ENCODE peak calls at places on chromosomes 4 and X, in eight cellular contexts. I is left ventricle myocardium inferior; Y is HepG2; B is CD8-positive, alpha-beta memory T cell; D is IMR-90; R is suprapubic skin; Q is GM23248; V is Jurkat, Clone E6-1. C is an unnamed sample.

GRCh38 chr4:163048447-163048846 is 118.2 kb downstream of the NAF1 start:
- DNase-seq in Q (peak; percentile 67), R (no peak), V (peak; percentile 22), I (no peak), B (no peak), D (peak; percentile 19), Y (peak; percentile 21), C (no peak)

GRCh38 chr4:48261288-48261687 is 8.3 kb downstream of the TEC start:
- DNase-seq in V (no peak), B (no peak), D (peak; percentile 24), Y (no peak), R (no peak), Q (no peak), I (no peak), C (no peak)

GRCh38 chr4:70183168-70183939 is 12.2 kb upstream of the ODAM start:
- DNase-seq in D (peak; percentile 48), Y (peak; percentile 75), B (no peak), V (peak; percentile 58), R (no peak), Q (peak; percentile 74), I (no peak), C (no peak)

GRCh38 chr4:118400362-118400761 is 47.6 kb upstream of the PRSS12 start:
- DNase-seq in I (no peak), B (no peak), D (peak; percentile 68), R (no peak), Y (no peak), Q (no peak), V (no peak), C (no peak)

GRCh38 chrX:152638443-152638904 is 779 bp downstream of the GABRQ start:
- DNase-seq in Q (no peak), Y (no peak), R (no peak), B (no peak), V (no peak), D (no peak), I (no peak), C (no peak)

GRCh38 chrX:148574247-148574973 is 74.0 kb downstream of the AFF2 start:
- DNase-seq in D (no peak), R (no peak), I (no peak), Y (no peak), Q (peak; percentile 22), V (no peak), B (no peak), C (no peak)

GRCh38 chr4:80173387-80173786 is 23.9 kb upstream of the PRDM8 start:
- DNase-seq in D (peak; percentile 88), V (peak; percentile 62), Q (peak; percentile 96), B (peak; percentile 67), R (no peak), I (no peak), Y (no peak), C (no peak)

GRCh38 chr4:153763404-153763803 is 3.6 kb upstream of the RNF175 start:
- DNase-seq in Y (no peak), R (no peak), I (no peak), Q (peak; percentile 7), B (no peak), V (no peak), D (no peak), C (no peak)

GRCh38 chr4:110510955-110511544 is 35.1 kb downstream of the ENPEP start:
- DNase-seq in V (peak; percentile 67), R (no peak), D (peak; percentile 67), Q (peak; percentile 65), Y (peak; percentile 39), B (peak; percentile 43), I (no peak), C (no peak)

GRCh38 chr4:3872834-3873313 is 106.7 kb downstream of the ADRA2C start:
- DNase-seq in R (no peak), Q (no peak), D (no peak), I (peak; percentile 0), V (no peak), Y (no peak), B (no peak), C (no peak)

GRCh38 chrX:24506082-24506481 is 41.0 kb downstream of the PDK3 start:
- DNase-seq in B (no peak), I (no peak), D (peak; percentile 44), V (no peak), Y (no peak), Q (peak; percentile 52), R (no peak), C (no peak)

GRCh38 chr4:14787894-14788293 is 214.4 kb upstream of the CPEB2 start:
- DNase-seq in Y (no peak), I (no peak), D (peak; percentile 13), B (no peak), Q (peak; percentile 30), V (peak; percentile 19), R (no peak), C (no peak)

GRCh38 chr4:73619351-73619750 is 885 bp downstream of the RASSF6 start:
- DNase-seq in D (no peak), B (no peak), I (no peak), Q (no peak), V (no peak), Y (no peak), R (no peak), C (no peak)

GRCh38 chrX:154652311-154653047 is 900 bp downstream of the CTAG2 start:
- DNase-seq in Y (no peak), I (no peak), Q (no peak), B (no peak), V (no peak), D (no peak), R (no peak), C (no peak)

GRCh38 chr4:124329134-124329533 is 383.4 kb downstream of the ANKRD50 start:
- DNase-seq in Y (no peak), D (no peak), B (no peak), Q (no peak), R (no peak), V (no peak), I (no peak), C (no peak)

GRCh38 chr4:123930971-123931370 is 534.4 kb downstream of the SPRY1 start:
- DNase-seq in R (no peak), I (no peak), Q (peak; percentile 15), V (no peak), D (peak; percentile 12), B (no peak), Y (peak; percentile 10), C (no peak)

GRCh38 chrX:3143043-3143799 is 102.0 kb downstream of the ARSF start:
- DNase-seq in Q (no peak), V (peak; percentile 28), B (peak; percentile 17), Y (peak; percentile 0), I (no peak), R (no peak), D (no peak), C (no peak)

GRCh38 chrX:2588049-2588448 is 87.3 kb upstream of the DHRSX start:
- DNase-seq in Y (no peak), I (no peak), D (no peak), R (no peak), V (no peak), B (no peak), Q (no peak), C (no peak)

GRCh38 chr4:168710353-168710946 is 213.6 kb downstream of the PALLD start:
- DNase-seq in Q (peak; percentile 69), B (no peak), D (peak; percentile 79), R (no peak), I (no peak), V (no peak), Y (peak; percentile 18), C (peak; percentile 47)

GRCh38 chr4:97590266-97590665 is 553.0 kb downstream of the STPG2 start:
- DNase-seq in Y (no peak), I (no peak), B (no peak), Q (no peak), D (no peak), R (no peak), V (no peak), C (no peak)

DNA sequence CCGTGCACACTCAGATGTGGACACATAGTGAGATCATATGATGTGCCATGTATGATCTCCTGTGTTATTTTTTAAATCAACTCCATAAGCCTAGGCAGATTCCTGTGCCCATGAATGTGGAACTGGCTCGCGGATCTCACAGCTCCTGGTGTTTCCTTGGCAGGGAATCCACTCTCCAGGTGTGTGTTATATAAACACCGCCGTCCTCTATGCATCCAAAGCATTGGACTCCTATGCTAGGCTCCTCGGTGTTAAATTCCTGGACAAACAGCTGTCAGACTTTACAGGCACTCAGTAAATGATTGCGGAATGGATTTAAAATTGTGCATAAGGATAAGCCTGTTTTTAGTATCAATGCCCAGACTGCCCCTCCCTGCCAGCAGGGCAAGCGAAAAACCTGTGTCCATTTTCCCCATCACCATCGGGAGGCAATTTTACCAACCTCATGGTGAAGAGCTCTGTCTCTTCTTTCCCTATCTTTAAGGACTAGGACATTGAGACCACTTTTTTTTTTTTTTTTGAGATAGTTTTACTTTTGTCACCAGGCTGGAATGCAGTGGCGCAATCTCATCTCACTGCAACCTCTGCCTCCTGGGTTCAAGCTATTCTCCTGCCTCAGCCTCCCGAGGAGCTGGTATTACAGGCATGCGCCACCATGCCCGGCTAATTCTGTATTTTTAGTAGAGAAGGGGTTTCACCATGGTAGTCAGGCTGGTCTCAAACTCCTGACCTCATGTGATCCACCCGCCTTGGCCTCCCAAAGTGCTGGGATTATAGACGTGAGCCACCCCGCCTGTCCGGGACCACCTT is 23.6 kb upstream of the GPR78 start:
- DNase-seq in Y (no peak), Q (peak; percentile 46), D (no peak), I (no peak), R (no peak), B (no peak), V (no peak), C (no peak)
- H3K4me3 ChIP-seq in Y (no peak overlapping the region), Q (no peak overlapping the region), D (no peak overlapping the region), I (no peak overlapping the region), R (no peak overlapping the region), B (no peak overlapping the region), V (no peak overlapping the region), C (no peak overlapping the region)

GRCh38 chr4:37648084-37648817 is 37.9 kb downstream of the RELL1 start:
- DNase-seq in R (peak; percentile 68), Q (peak; percentile 96), Y (peak; percentile 92), V (no peak), D (peak; percentile 96), B (no peak), I (peak; percentile 36), C (peak; percentile 91)
- H3K4me3 ChIP-seq in R (no peak overlapping the region), Q (peak overlapping the region; percentile 23), Y (no peak overlapping the region), V (no peak overlapping the region), D (no peak overlapping the region), B (no peak overlapping the region), I (no peak overlapping the region), C (no peak overlapping the region)

GRCh38 chr4:2745981-2746806 is 9.9 kb downstream of the TNIP2 start:
- DNase-seq in B (no peak), V (no peak), Y (no peak), R (no peak), D (peak; percentile 85), Q (peak; percentile 76), I (peak; percentile 55), C (no peak)
- H3K4me3 ChIP-seq in B (no peak overlapping the region), V (no peak overlapping the region), Y (no peak overlapping the region), R (no peak overlapping the region), D (no peak overlapping the region), Q (no peak overlapping the region), I (no peak overlapping the region), C (no peak overlapping the region)

DNA sequence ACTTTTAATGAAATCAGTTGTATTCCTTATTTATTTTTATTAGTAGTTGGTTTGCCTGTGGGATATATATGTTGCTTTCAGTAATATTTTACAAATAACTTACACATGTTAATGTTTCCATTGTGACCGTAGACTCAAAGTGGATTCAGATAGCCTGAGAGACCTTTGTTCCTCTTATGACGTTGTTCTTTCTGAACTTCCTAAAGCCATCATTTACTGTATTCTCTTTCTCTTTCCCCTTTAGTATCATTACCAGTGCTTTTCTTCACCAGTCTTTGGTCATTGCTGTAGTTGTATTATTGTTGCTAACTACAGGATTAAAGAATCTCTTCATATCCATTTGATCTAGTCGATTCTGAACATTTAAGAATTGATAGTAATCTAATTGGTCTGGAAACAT is 4.3 kb downstream of the STIM2 start:
- DNase-seq in Q (no peak), Y (no peak), R (no peak), I (no peak), D (no peak), V (no peak), B (no peak), C (no peak)
- H3K4me3 ChIP-seq in Q (no peak overlapping the region), Y (no peak overlapping the region), R (no peak overlapping the region), I (no peak overlapping the region), D (no peak overlapping the region), V (no peak overlapping the region), B (no peak overlapping the region), C (no peak overlapping the region)

C was measured in HFF-Myc.